ENCODE peak calls at places on chromosomes 1 and 21, in five cellular contexts. R is sigmoid colon, W is transverse colon, P is K562, M is upper lobe of left lung. J is an unnamed sample.

GRCh38 chr1:234969011-234969441 is 159.6 kb downstream of the TOMM20 start:
- DNase-seq in M (no peak), W (no peak), R (peak), P (no peak), J (no peak)

GRCh38 chr1:16905112-16905855 is 9.5 kb downstream of the RNU1-2 start:
- DNase-seq in R (peak), P (peak), M (no peak), W (peak), J (peak)

GRCh38 chr1:196515904-196516303 is 92.3 kb downstream of the KCNT2 start:
- DNase-seq in P (no peak), R (no peak), M (no peak), W (no peak), J (no peak)

GRCh38 chr1:31605908-31606427 is 11.5 kb upstream of the HCRTR1 start:
- DNase-seq in W (no peak), M (peak), R (no peak), P (peak), J (no peak)

GRCh38 chr1:222054416-222054815 is 312.5 kb upstream of the DUSP10 start:
- DNase-seq in M (no peak), W (no peak), R (no peak), P (no peak), J (no peak)

GRCh38 chr1:66426231-66426853 is 107.6 kb upstream of the SGIP1 start:
- DNase-seq in P (no peak), W (no peak), M (no peak), R (no peak), J (no peak)

GRCh38 chr1:111597433-111597832 is 22.2 kb upstream of the RAP1A start:
- DNase-seq in W (no peak), M (no peak), P (no peak), R (no peak), J (no peak)

GRCh38 chr1:197850042-197850441 is 52.4 kb upstream of the C1orf53 start:
- DNase-seq in R (no peak), W (no peak), M (no peak), P (no peak), J (no peak)

GRCh38 chr21:42460391-42461184 is 35.4 kb downstream of the RSPH1 start:
- DNase-seq in W (peak), P (no peak), M (peak), R (no peak), J (peak)

GRCh38 chr21:34801519-34802132 is 132.8 kb downstream of the CLIC6 start:
- DNase-seq in W (no peak), P (peak), M (no peak), R (no peak), J (no peak)

GRCh38 chr1:117602862-117603261 is 3.0 kb upstream of the TENT5C start:
- DNase-seq in M (no peak), W (no peak), R (no peak), P (no peak), J (no peak)

DNA sequence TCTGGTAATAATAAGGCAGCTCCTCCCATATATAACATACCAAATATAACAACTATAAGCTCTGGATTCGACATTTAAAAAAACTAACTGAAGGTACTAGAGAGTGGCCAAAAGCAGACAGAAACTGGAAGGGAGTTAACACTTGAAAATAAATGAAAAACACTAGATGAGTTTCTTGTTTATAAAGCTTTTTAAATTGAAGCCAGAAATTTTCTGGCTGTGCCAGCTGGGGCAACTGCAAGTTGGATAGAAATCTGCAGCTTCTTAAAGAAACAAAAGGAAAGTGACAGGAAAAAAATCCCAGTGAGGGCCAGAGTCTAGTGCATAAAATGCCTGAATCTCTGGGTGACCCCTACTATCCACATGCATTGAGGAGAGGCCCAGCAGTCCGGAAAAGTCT is 432.7 kb downstream of the SMYD3 start:
- DNase-seq in P (no peak), R (no peak), M (no peak), W (no peak), J (no peak)
- H3K4me3 ChIP-seq in P (no peak), R (no peak), M (no peak), W (no peak), J (no peak)

DNA sequence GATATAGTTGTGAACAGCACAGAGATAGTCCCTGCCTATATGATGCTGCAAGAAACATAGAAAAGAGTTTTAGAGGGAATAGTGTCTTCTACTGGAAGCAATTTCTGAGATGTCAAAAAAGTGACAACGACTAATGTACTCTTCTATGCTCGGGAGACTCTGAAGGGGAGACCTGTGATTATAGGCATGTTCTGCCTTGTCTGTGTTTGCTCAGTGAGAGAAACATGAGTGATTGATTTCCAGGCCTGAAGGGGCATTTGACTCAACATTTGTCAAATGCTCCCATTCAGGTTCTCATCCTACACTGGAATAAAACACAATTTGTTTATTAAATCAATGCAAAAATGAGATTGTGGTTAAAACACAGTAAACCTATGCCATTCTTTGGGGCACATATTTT is 131.8 kb downstream of the CTH start:
- DNase-seq in W (no peak), R (no peak), P (no peak), M (no peak), J (no peak)
- TF ChIP-seq EP300 in W (no peak), R (no peak), P (no peak), M (no peak), J (no peak)

DNA sequence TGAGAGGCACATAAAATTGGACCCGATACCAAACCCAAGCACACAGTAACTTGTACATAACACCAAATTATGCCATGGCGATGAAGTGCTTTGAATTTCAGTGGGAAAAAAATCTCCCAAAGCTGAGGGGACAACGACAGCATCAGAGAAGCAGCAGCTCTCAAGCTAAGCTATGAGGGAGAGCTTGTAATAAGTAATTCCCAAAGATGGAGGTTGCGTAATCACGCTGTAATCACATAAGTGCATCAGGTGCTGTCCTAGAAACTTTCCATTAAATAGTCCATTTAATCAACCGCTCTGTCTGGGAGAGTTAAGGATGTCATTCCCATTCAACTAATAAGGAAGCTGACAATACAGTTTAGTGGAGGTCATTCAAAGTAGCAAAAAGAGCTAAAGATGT is 37.6 kb upstream of the KRTAP19-8 start:
- DNase-seq in P (no peak), M (no peak), R (no peak), W (no peak), J (no peak)
- TF ChIP-seq POLR2AphosphoS5 in P (no peak), M (no peak), R (no peak), W (no peak), J (no peak)

DNA sequence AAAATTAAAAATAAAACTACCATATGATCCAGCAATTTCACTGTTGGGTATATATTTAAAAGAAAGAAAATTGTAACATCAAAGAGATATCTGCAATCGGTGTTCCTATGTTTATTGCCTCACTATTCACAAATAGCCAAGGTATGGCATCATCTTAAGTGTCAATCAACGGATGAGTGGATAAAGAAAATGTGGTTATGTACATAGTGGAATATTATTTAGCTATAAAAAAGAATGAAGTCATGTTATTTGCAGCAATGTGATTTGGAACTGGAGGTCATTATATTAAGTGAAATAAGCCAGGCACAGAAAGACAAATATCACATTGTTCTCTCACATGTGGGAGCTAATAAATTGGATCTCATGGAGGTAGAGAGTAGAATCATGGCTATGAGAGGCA is 76.3 kb downstream of the RD3 start:
- DNase-seq in R (no peak), M (no peak), P (no peak), W (no peak), J (no peak)
- H3K4me3 ChIP-seq in R (no peak), M (no peak), P (no peak), W (no peak), J (peak)